ENCODE peak calls at places on chromosomes 2 and 18, in four cellular contexts. Z is right cardiac atrium, L is MG63, H is tibial artery. A is an unnamed sample.
A peak's percentile ranks its signal among the peaks of the same experiment; 100 is the strongest.

GRCh38 chr2:65057391-65058052 is 1.3 kb downstream of the CEP68 start:
- DNase-seq in L (no peak), Z (no peak), H (no peak), A (peak; percentile 82)

GRCh38 chr18:32802606-32803451 is 30.0 kb upstream of the KLHL14 start:
- DNase-seq in H (no peak), Z (no peak), L (no peak), A (no peak)

GRCh38 chr2:207816546-207816945 is 46.8 kb upstream of the FZD5 start:
- DNase-seq in Z (no peak), H (no peak), L (no peak), A (no peak)

GRCh38 chr2:102439065-102439695 is 16.2 kb downstream of the IL18RAP start:
- DNase-seq in L (no peak), Z (no peak), H (no peak), A (no peak)

GRCh38 chr2:7272180-7272579 is 355.0 kb downstream of the RNF144A start:
- DNase-seq in Z (no peak), H (no peak), L (peak; percentile 95), A (no peak)

GRCh38 chr2:145547620-145548019 is 1027.7 kb upstream of the ZEB2 start:
- DNase-seq in H (no peak), Z (no peak), L (no peak), A (no peak)

GRCh38 chr2:12717191-12717987 is 653 bp downstream of the TRIB2 start:
- DNase-seq in Z (peak; percentile 65), L (peak; percentile 90), H (peak; percentile 83), A (peak; percentile 67)

GRCh38 chr18:5424903-5425302 is 118.9 kb downstream of the EPB41L3 start:
- DNase-seq in H (no peak), L (no peak), Z (no peak), A (peak; percentile 32)

GRCh38 chr18:56678836-56679565 is 27.8 kb downstream of the WDR7 start:
- DNase-seq in L (no peak), H (no peak), Z (no peak), A (no peak)

GRCh38 chr2:230674401-230674800 is 38.2 kb upstream of the CAB39 start:
- DNase-seq in L (no peak), Z (no peak), H (no peak), A (no peak)

GRCh38 chr2:12005886-12006681 is 259.7 kb downstream of the LPIN1 start:
- DNase-seq in L (peak; percentile 78), H (no peak), Z (no peak), A (peak; percentile 88)

GRCh38 chr2:28137221-28137620 is 246.7 kb downstream of the BABAM2 start:
- DNase-seq in Z (no peak), H (no peak), L (peak; percentile 58), A (no peak)

GRCh38 chr2:101696272-101697123 is 1.0 kb upstream of the MAP4K4 start:
- DNase-seq in Z (no peak), H (no peak), L (no peak), A (no peak)

GRCh38 chr18:50203801-50204604 is 9.1 kb upstream of the MYO5B start:
- DNase-seq in L (no peak), Z (no peak), H (no peak), A (peak; percentile 43)

GRCh38 chr2:147173186-147173575 is 671.6 kb upstream of the ACVR2A start:
- DNase-seq in Z (no peak), H (no peak), L (no peak), A (no peak)

GRCh38 chr18:23134780-23135678 is at the start of gene CABLES1:
- DNase-seq in Z (peak; percentile 67), L (peak; percentile 71), H (peak; percentile 85), A (peak; percentile 71)

GRCh38 chr2:27831279-27832050 is 58.7 kb downstream of the RBKS start:
- DNase-seq in H (no peak), L (no peak), Z (no peak), A (no peak)

DNA sequence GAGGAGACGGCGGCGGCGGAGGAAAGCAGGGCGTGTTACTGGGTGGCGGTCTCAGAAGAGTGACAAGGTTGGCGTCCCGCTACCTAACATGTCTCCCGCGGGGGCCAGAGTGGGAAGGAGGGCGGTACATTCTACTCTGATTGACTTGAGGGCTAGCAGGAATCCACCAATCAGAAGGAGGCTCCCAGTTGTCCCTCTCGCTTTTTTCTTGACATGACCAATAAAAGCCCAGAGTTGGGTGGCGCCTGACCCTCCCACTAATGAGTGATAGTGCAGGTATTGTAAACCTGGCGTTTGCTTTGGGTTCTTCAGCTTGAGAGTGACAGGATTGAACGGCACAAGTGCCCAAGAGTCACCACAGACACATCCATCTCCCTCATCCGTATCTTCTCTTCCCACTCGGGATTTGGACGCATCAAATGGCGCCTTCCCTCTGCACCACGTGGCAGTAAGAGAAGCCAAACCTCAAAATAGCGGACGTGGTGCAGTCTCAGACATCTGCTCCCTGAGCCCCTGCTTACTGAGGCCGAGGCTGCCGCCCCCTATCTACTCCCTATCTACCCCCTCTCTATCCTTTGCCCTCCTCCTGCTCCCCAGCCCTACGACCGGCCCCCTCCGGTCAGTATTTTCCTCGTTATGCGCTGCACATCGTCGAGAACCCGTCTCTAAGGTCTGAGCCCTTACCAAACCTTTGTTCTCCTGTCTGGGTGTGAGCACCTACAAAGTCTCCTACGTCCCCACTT is 746 bp upstream of the FAM161A start:
- DNase-seq in L (peak; percentile 88), Z (peak; percentile 87), H (peak; percentile 91), A (peak; percentile 98)
- H3K4me3 ChIP-seq in L (peak overlapping the region; percentile 86), Z (peak overlapping the region; percentile 79), H (peak overlapping the region; percentile 70), A (peak overlapping the region; percentile 82)

DNA sequence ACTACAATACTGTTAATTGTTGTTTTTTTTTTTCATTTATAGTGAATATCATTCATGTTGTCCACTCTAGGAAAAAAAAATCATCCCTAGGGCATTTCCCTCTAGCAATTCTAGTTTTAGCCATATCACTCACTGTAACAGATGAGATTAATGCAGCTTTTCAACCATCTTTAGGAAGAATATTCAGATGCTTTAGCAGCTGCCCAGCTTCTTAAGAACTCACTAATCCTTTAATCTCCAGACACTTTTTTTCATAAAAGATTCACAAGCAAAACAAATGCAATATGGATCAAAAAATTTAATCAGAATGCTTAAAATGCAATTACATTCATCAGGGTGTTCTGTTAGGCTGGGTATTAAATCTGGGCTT is 692.6 kb downstream of the ERBB4 start:
- DNase-seq in H (no peak), Z (no peak), L (no peak), A (no peak)
- H3K4me3 ChIP-seq in H (no peak overlapping the region), Z (no peak overlapping the region), L (no peak overlapping the region), A (no peak overlapping the region)

GRCh38 chr18:70380915-70381896 is 92.4 kb downstream of the SOCS6 start:
- DNase-seq in Z (peak; percentile 16), L (no peak), H (no peak), A (no peak)

GRCh38 chr18:70382992-70383717 is 94.3 kb downstream of the SOCS6 start:
- DNase-seq in H (no peak), Z (no peak), L (no peak), A (no peak)

GRCh38 chr18:70385474-70385873 is 96.6 kb downstream of the SOCS6 start:
- DNase-seq in H (no peak), Z (no peak), L (no peak), A (no peak)

GRCh38 chr18:70384181-70384790 is 95.4 kb downstream of the SOCS6 start:
- DNase-seq in L (peak; percentile 79), Z (no peak), H (no peak), A (no peak)

GRCh38 chr18:70382032-70382431 is 93.2 kb downstream of the SOCS6 start:
- DNase-seq in Z (no peak), H (no peak), L (no peak), A (no peak)
- H3K4me3 ChIP-seq in Z (no peak overlapping the region), H (no peak overlapping the region), L (no peak overlapping the region), A (no peak overlapping the region)

DNA sequence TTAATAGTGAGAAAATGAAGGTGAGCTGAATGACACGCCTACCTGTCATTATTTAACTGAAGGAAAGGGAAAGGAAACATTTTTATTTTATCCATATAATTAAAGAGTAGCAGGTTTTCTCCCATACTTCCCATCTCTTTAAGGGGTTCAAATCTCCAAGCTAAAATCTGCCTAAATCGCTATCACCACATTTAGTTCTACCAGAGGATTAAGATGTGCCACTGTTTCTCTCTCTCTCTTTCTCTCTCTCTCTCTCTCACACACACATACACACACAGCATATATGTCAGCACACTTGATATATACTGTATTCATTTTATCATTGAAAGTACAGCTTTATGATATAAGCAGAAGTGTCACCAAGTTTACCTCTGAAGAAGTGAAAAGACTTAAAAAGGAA is 3.2 kb downstream of the WIPF1 start:
- DNase-seq in L (no peak), H (no peak), Z (no peak), A (no peak)
- H3K4me3 ChIP-seq in L (no peak overlapping the region), H (no peak overlapping the region), Z (no peak overlapping the region), A (peak overlapping the region; percentile 73)

GRCh38 chr2:179860255-179861026 is 971 bp downstream of the ZNF385B start:
- DNase-seq in L (no peak), Z (peak; percentile 16), H (peak; percentile 66), A (no peak)
- H3K4me3 ChIP-seq in L (no peak overlapping the region), Z (peak overlapping the region; percentile 44), H (peak overlapping the region; percentile 50), A (no peak overlapping the region)

DNA sequence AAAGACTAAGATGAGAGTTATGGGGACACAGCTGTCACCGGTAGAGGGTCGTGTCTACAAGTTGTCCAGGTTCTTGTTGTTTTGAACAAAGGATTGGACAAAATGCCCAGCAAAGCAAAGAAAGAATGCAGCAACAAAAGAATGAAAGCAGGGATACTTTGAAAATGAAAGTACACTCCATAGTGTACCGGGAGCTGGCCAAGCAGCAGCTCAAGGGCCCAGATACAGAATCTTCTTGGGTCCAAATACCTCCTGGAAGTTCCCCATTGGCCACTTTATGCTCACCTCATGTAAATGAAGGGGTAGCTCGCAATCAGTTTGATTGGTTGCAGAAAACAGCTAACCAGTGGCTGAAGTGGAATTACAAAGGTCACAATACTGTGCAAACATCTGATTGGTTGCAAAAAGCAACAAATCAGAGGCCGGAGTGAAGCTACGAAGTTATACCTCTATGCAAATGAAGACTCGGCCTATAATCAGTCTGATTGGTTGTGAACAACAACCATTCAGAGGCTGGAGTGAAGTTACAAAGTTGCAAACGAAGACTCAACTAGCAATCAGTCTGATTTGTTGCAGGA is 474.9 kb upstream of the TMEFF2 start:
- DNase-seq in H (no peak), L (no peak), Z (no peak), A (no peak)
- H3K4me3 ChIP-seq in H (no peak overlapping the region), L (no peak overlapping the region), Z (no peak overlapping the region), A (no peak overlapping the region)

A was measured in GM12865.